ENCODE peak calls at places on chromosomes 4 and X, in six cellular contexts. E is cardiac muscle cell, B is heart right ventricle, N is H9, O is PC-3, V is nephron progenitor cell. G is an unnamed sample.

GRCh38 chr4:137635596-137635995 is 103.3 kb upstream of the PCDH18 start:
- DNase-seq in B (no peak), N (no peak), O (no peak), E (peak), V (no peak), G (no peak)

GRCh38 chr4:183350317-183351071 is 28.3 kb upstream of the CLDN24 start:
- DNase-seq in E (no peak), V (no peak), O (no peak), N (peak), B (no peak), G (no peak)

GRCh38 chr4:137521053-137521452 is 11.2 kb downstream of the PCDH18 start:
- DNase-seq in N (no peak), O (no peak), B (no peak), E (no peak), V (no peak), G (no peak)

GRCh38 chr4:133929540-133929939 is 272.0 kb downstream of the PABPC4L start:
- DNase-seq in O (no peak), B (no peak), N (no peak), V (no peak), E (peak), G (no peak)

GRCh38 chr4:56995525-56995924 is 16.8 kb downstream of the POLR2B start:
- DNase-seq in O (no peak), V (no peak), N (no peak), B (peak), E (peak), G (no peak)

GRCh38 chr4:41213563-41214157 is 682 bp downstream of the APBB2 start:
- DNase-seq in E (peak), N (no peak), O (no peak), V (peak), B (peak), G (peak)

GRCh38 chrX:41275661-41276609 is 58.0 kb upstream of the DDX3X start:
- DNase-seq in V (peak), E (peak), O (peak), N (peak), B (peak), G (peak)

GRCh38 chrX:47879447-47879846 is 42.7 kb downstream of the ZNF81 start:
- DNase-seq in B (no peak), N (no peak), E (no peak), O (no peak), V (no peak), G (no peak)

GRCh38 chr4:46404961-46405360 is 15.0 kb upstream of the GABRA2 start:
- DNase-seq in V (peak), N (peak), E (peak), B (no peak), O (peak), G (no peak)

GRCh38 chrX:1794586-1794985 is 179.7 kb downstream of the ASMT start:
- DNase-seq in N (no peak), B (no peak), V (no peak), O (no peak), E (no peak), G (no peak)

DNA sequence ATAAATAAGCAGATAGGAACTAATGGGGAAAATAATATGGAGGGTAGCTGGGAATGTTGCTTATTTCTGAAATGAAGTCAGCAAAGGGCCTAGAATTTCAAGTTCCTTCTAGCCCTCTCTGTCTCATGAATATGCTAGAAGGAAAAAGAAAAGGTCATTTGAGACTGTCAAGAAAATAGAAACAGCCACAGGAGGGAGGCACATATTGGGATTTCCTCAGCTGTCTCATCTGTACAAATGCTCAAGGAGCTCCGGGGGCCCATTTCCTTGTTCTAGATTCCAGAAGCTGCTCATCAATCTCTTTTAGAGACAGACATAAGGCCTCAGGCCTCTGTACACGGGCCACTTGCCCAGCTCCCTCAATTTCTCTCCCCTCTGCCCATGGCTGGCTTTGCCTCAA is 127.6 kb upstream of the ETNPPL start:
- DNase-seq in V (no peak), B (no peak), O (no peak), E (no peak), N (no peak), G (no peak)
- TF ChIP-seq CTCF in V (no peak), B (no peak), O (no peak), E (no peak), N (no peak), G (no peak)

GRCh38 chr4:117560329-117560728 is 474.0 kb upstream of the NDST3 start:
- DNase-seq in N (no peak), E (peak), B (no peak), O (peak), V (no peak), G (no peak)
- TF ChIP-seq CTCF in N (no peak), E (no peak), B (peak), O (peak), V (no peak), G (no peak)

GRCh38 chr4:48896845-48897244 is 9.7 kb downstream of the OCIAD2 start:
- DNase-seq in E (no peak), N (no peak), O (no peak), V (no peak), B (no peak), G (no peak)
- TF ChIP-seq CTCF in E (no peak), N (peak), O (no peak), V (no peak), B (no peak), G (peak)

DNA sequence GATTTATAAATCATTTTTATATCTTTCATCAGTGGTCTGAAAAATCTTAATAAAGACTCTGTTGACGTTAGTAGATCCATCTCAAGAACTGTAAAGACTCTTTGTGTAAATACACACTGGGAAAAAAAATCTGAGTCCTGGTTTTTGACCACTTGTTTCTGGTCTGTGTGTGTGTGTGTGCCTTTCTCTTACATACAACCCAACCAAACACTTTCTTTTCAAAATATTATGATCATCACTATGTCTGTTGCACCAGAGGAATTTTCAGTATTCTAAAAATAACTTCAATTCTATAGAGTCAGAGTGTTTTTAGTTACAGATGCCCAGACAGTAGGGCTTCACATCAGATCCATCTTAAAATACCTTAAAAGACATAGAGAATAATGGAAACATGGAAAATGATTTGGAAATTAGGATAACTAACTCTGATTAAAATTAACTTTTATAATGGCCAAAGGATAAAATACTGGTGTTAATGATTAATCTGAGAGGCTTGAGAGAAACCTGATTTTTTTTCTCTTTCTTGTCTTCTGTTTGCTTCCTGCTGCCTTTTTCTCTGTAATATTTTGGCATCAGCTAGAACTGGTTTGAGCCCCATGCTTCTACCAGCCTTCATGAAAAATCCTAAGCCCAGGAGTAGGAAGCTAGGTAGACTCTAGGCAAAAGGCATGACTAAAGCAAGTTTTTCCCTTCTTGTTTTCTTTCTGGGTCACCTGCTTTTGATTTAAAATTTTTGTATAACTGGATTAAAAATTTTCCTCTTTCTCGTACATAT is 99.7 kb downstream of the ATXN3L start:
- DNase-seq in N (no peak), O (no peak), V (no peak), B (no peak), E (no peak), G (no peak)
- TF ChIP-seq CTCF in N (no peak), O (no peak), V (no peak), B (no peak), E (no peak), G (no peak)

GRCh38 chr4:28225005-28225404 is 1364.4 kb downstream of the STIM2 start:
- DNase-seq in B (no peak), V (no peak), O (peak), N (peak), E (peak), G (no peak)
- TF ChIP-seq CTCF in B (no peak), V (peak), O (peak), N (peak), E (peak), G (peak)

GRCh38 chrX:149628768-149629167 is 2.8 kb downstream of the TMEM185A start:
- DNase-seq in B (no peak), V (no peak), N (no peak), O (no peak), E (no peak), G (no peak)

GRCh38 chrX:149629730-149630387 is 1.7 kb downstream of the TMEM185A start:
- DNase-seq in E (no peak), N (no peak), O (no peak), B (no peak), V (no peak), G (no peak)

GRCh38 chrX:149628280-149628679 is 3.3 kb downstream of the TMEM185A start:
- DNase-seq in B (no peak), E (no peak), O (peak), V (no peak), N (no peak), G (no peak)

GRCh38 chrX:149631293-149632165 is at the start of gene TMEM185A:
- DNase-seq in B (peak), V (peak), E (peak), N (peak), O (peak), G (peak)

GRCh38 chrX:149630681-149631292 is 805 bp downstream of the TMEM185A start:
- DNase-seq in V (no peak), N (no peak), O (peak), E (peak), B (peak), G (no peak)
- TF ChIP-seq CTCF in V (no peak), N (no peak), O (peak), E (peak), B (no peak), G (no peak)

GRCh38 chrX:120999413-120999812 is 13.9 kb upstream of the CT47A1 start:
- DNase-seq in V (no peak), B (no peak), O (no peak), N (no peak), E (no peak), G (no peak)

GRCh38 chrX:121000589-121000988 is 15.0 kb upstream of the CT47A1 start:
- DNase-seq in B (no peak), E (peak), N (no peak), V (no peak), O (peak), G (peak)
- TF ChIP-seq CTCF in B (no peak), E (peak), N (peak), V (peak), O (peak), G (peak)

DNA sequence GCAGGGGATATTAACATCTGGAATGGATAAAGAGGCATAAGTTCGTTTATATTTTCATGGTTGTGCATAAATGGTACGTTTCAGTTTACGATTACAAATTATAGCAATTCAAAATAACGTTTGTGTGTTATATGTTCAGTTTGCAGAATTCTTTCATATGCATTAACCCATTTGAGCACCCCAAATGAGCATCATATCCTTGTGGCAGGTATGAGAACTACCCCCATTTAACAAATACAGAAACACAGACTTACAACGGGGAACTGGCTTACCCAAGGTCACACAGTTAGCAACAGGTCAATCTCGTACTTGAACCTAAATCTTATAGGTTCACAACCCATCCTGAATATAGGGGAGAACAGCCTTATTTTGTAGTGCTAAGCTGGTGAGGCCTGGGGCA is 33.1 kb downstream of the EDNRA start:
- DNase-seq in O (no peak), N (no peak), B (no peak), E (no peak), V (no peak), G (no peak)
- TF ChIP-seq CTCF in O (peak), N (peak), B (no peak), E (peak), V (no peak), G (no peak)

GRCh38 chr4:18691431-18692200 is 670.1 kb upstream of the LCORL start:
- DNase-seq in V (peak), O (no peak), B (no peak), N (peak), E (no peak), G (no peak)
- TF ChIP-seq CTCF in V (no peak), O (no peak), B (no peak), N (no peak), E (no peak), G (no peak)

DNA sequence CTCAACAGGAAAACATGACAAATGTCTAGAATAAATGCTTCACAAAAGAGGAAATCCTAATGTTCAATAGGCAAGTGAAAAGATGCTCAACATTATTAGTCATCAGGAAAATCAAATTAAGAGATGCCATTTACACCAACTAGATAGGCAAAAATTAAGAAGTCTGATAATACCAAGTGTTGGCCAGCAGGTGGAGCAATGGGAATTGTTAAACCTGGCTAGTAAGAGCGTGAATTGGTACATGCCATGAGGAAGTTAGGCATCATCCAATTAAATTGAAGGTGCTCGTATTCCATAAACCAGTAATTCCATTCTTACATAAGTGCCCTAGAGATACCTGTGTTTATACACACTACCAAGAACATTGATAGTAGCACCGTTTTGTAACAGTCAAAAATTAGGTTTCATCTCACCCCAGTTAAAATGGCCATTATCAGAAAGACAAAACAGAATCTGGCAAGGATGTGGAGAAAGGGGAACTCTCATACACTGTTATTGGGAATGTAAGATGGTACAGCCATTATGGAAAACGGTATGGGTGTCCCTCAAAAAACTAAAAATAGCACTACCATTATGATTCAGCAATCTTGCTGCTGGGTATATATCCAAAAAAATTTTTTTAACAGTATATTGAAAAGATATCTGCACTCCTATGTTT is 14.0 kb upstream of the ZCCHC18 start:
- DNase-seq in O (peak), N (no peak), V (peak), E (peak), B (peak), G (peak)
- TF ChIP-seq CTCF in O (peak), N (peak), V (peak), E (peak), B (peak), G (peak)